ENCODE peak calls at places on chromosomes 2 and 18, in eight cellular contexts. T is CD8-positive, alpha-beta memory T cell; N is H9; Z is lower lobe of right lung; X is astrocyte; B is K562; C is suprapubic skin; I is ovary. U is an unnamed sample.

GRCh38 chr2:163723881-163724280 is 11.9 kb downstream of the FIGN start:
- DNase-seq in X (no peak), B (no peak), I (no peak), Z (no peak), N (no peak), C (no peak), T (no peak), U (no peak)

GRCh38 chr2:180559766-180560165 is 420.6 kb upstream of the UBE2E3 start:
- DNase-seq in N (no peak), X (no peak), B (no peak), C (no peak), I (no peak), Z (no peak), T (no peak), U (no peak)

GRCh38 chr2:19347619-19348562 is 10.5 kb downstream of the OSR1 start:
- DNase-seq in Z (peak), B (peak), C (peak), X (peak), I (peak), N (peak), T (peak), U (peak)

GRCh38 chr2:230219419-230220331 is at the start of gene SP110:
- DNase-seq in I (peak), X (peak), N (peak), C (peak), T (peak), Z (peak), B (peak), U (peak)

GRCh38 chr18:31040982-31041345 is 1.6 kb downstream of the DSC3 start:
- DNase-seq in I (no peak), B (no peak), Z (no peak), C (no peak), T (no peak), X (no peak), N (peak), U (peak)

GRCh38 chr2:171347158-171347557 is 86.6 kb downstream of the METTL8 start:
- DNase-seq in X (peak), T (no peak), I (no peak), C (no peak), B (no peak), N (no peak), Z (no peak), U (peak)

GRCh38 chr2:105102963-105103421 is 65.1 kb downstream of the MRPS9 start:
- DNase-seq in N (peak), I (no peak), Z (no peak), C (no peak), X (peak), B (no peak), T (no peak), U (peak)

GRCh38 chr2:95314964-95315611 is 17.9 kb downstream of the KCNIP3 start:
- DNase-seq in Z (no peak), T (no peak), B (peak), C (no peak), X (no peak), I (no peak), N (peak), U (peak)

GRCh38 chr2:43486604-43487003 is 109.2 kb downstream of the THADA start:
- DNase-seq in B (no peak), X (no peak), T (no peak), C (no peak), I (no peak), N (no peak), Z (no peak), U (no peak)

GRCh38 chr2:201938151-201938815 is 95.4 kb upstream of the FZD7 start:
- DNase-seq in N (no peak), C (no peak), T (no peak), I (no peak), Z (no peak), B (no peak), X (peak), U (no peak)

GRCh38 chr2:404581-404980 is 116.7 kb upstream of the ALKAL2 start:
- DNase-seq in B (no peak), N (no peak), T (no peak), C (no peak), I (no peak), Z (no peak), X (no peak), U (no peak)

GRCh38 chr2:135276525-135276924 is 224.4 kb downstream of the RAB3GAP1 start:
- DNase-seq in I (no peak), X (no peak), B (no peak), N (no peak), T (no peak), C (no peak), Z (no peak), U (no peak)

GRCh38 chr2:66851449-66851872 is 416.5 kb downstream of the MEIS1 start:
- DNase-seq in Z (no peak), C (no peak), X (peak), B (no peak), I (no peak), N (no peak), T (no peak), U (no peak)

GRCh38 chr2:150598383-150598782 is 110.9 kb upstream of the RND3 start:
- DNase-seq in T (no peak), X (no peak), C (no peak), B (no peak), N (no peak), I (no peak), Z (no peak), U (no peak)

GRCh38 chr2:46331099-46331766 is 34.0 kb downstream of the EPAS1 start:
- DNase-seq in B (no peak), C (no peak), T (no peak), X (no peak), I (no peak), Z (no peak), N (no peak), U (no peak)

GRCh38 chr2:229492034-229492433 is 220.9 kb upstream of the PID1 start:
- DNase-seq in Z (no peak), I (no peak), X (peak), T (no peak), N (no peak), B (no peak), C (no peak), U (no peak)

GRCh38 chr2:27954771-27955384 is 64.3 kb downstream of the BABAM2 start:
- DNase-seq in T (peak), C (no peak), B (no peak), I (peak), X (peak), N (no peak), Z (no peak), U (peak)

GRCh38 chr2:43407826-43408783 is 181.7 kb upstream of the ZFP36L2 start:
- DNase-seq in Z (no peak), I (no peak), N (no peak), C (no peak), B (no peak), T (no peak), X (no peak), U (no peak)

GRCh38 chr2:71609958-71610357 is 156.6 kb downstream of the DYSF start:
- DNase-seq in I (no peak), Z (no peak), T (no peak), B (no peak), N (no peak), X (peak), C (no peak), U (no peak)

GRCh38 chr2:68566362-68566761 is 77.0 kb upstream of the PROKR1 start:
- DNase-seq in X (no peak), N (no peak), T (no peak), Z (no peak), B (no peak), C (no peak), I (no peak), U (no peak)

GRCh38 chr18:3129053-3129864 is 90.5 kb downstream of the MYOM1 start:
- DNase-seq in Z (peak), C (peak), I (peak), B (peak), X (peak), N (peak), T (peak), U (peak)

GRCh38 chr18:3248670-3249359 is 1.2 kb downstream of the MYL12A start:
- DNase-seq in N (no peak), C (no peak), T (peak), B (no peak), Z (no peak), I (no peak), X (peak), U (peak)

GRCh38 chr18:23504720-23505119 is 1.4 kb downstream of the RMC1 start:
- DNase-seq in X (no peak), C (no peak), Z (no peak), B (no peak), I (no peak), T (no peak), N (no peak), U (no peak)

GRCh38 chr2:191114403-191114886 is 36.3 kb downstream of the STAT4 start:
- DNase-seq in X (no peak), Z (no peak), I (no peak), C (no peak), N (no peak), T (peak), B (no peak), U (peak)

GRCh38 chr18:69658137-69658536 is 257.4 kb downstream of the DOK6 start:
- DNase-seq in C (no peak), N (no peak), I (no peak), T (no peak), Z (no peak), B (no peak), X (no peak), U (no peak)

GRCh38 chr2:20015482-20016083 is 3.1 kb upstream of the MATN3 start:
- DNase-seq in C (no peak), Z (no peak), T (peak), N (no peak), I (no peak), B (peak), X (peak), U (peak)

GRCh38 chr2:207492461-207492860 is 37.3 kb upstream of the CREB1 start:
- DNase-seq in I (no peak), X (no peak), N (no peak), T (no peak), C (no peak), B (no peak), Z (no peak), U (no peak)

GRCh38 chr2:46967990-46968647 is 52.5 kb upstream of the MCFD2 start:
- DNase-seq in N (no peak), Z (peak), I (peak), T (no peak), B (peak), C (peak), X (peak), U (peak)

GRCh38 chr2:172437419-172438063 is 10.2 kb downstream of the ITGA6 start:
- DNase-seq in I (no peak), C (peak), N (no peak), Z (no peak), T (peak), X (no peak), B (no peak), U (no peak)

GRCh38 chr18:650428-650858 is 7.0 kb upstream of the TYMS start:
- DNase-seq in B (no peak), X (no peak), T (no peak), N (no peak), C (no peak), I (no peak), Z (no peak), U (no peak)

GRCh38 chr2:146363731-146364130 is 1481.1 kb upstream of the ACVR2A start:
- DNase-seq in I (no peak), N (no peak), T (no peak), B (no peak), X (peak), C (no peak), Z (no peak), U (no peak)

GRCh38 chr18:63477972-63478371 is 1.2 kb downstream of the SERPINB5 start:
- DNase-seq in N (no peak), I (no peak), C (no peak), B (no peak), T (no peak), X (no peak), Z (no peak), U (peak)

GRCh38 chr2:128017561-128017960 is 10.3 kb downstream of the SAP130 start:
- DNase-seq in N (no peak), Z (no peak), T (no peak), X (no peak), C (no peak), I (no peak), B (no peak), U (no peak)

GRCh38 chr2:142741764-142742269 is 135.6 kb upstream of the KYNU start:
- DNase-seq in I (no peak), X (no peak), N (no peak), Z (no peak), T (no peak), C (no peak), B (no peak), U (no peak)

GRCh38 chr2:30217644-30218361 is 13.5 kb upstream of the LBH start:
- DNase-seq in T (no peak), X (peak), I (no peak), B (no peak), N (no peak), C (peak), Z (peak), U (no peak)
- H3K27ac ChIP-seq in T (no peak), X (no peak), I (no peak), B (no peak), N (no peak), C (no peak), Z (peak), U (no peak)

GRCh38 chr2:12318427-12319057 is 398.2 kb upstream of the TRIB2 start:
- DNase-seq in T (no peak), Z (no peak), I (no peak), X (peak), B (no peak), N (no peak), C (no peak), U (no peak)

GRCh38 chr2:12321886-12322285 is 394.9 kb upstream of the TRIB2 start:
- DNase-seq in Z (no peak), X (peak), T (no peak), I (no peak), N (no peak), C (no peak), B (no peak), U (peak)

GRCh38 chr2:12321017-12321641 is 395.6 kb upstream of the TRIB2 start:
- DNase-seq in B (no peak), T (no peak), N (no peak), Z (no peak), C (no peak), I (peak), X (peak), U (no peak)

GRCh38 chr2:12317853-12318426 is 398.8 kb upstream of the TRIB2 start:
- DNase-seq in N (no peak), Z (no peak), B (no peak), X (peak), T (no peak), C (no peak), I (peak), U (no peak)

GRCh38 chr2:12320027-12320734 is 396.6 kb upstream of the TRIB2 start:
- DNase-seq in I (no peak), X (peak), Z (no peak), C (peak), B (no peak), T (no peak), N (no peak), U (no peak)
- H3K27ac ChIP-seq in I (no peak), X (no peak), Z (no peak), C (no peak), B (no peak), T (no peak), N (no peak), U (no peak)

GRCh38 chr18:10454800-10455550 is 540 bp downstream of the APCDD1 start:
- DNase-seq in X (no peak), N (peak), B (no peak), T (no peak), C (no peak), I (peak), Z (peak), U (peak)

GRCh38 chr18:10455726-10456453 is 1.5 kb downstream of the APCDD1 start:
- DNase-seq in B (no peak), Z (no peak), N (peak), I (no peak), C (no peak), T (no peak), X (no peak), U (no peak)

GRCh38 chr18:10453885-10454772 is at the start of gene APCDD1:
- DNase-seq in T (no peak), N (peak), I (peak), X (no peak), B (no peak), C (peak), Z (peak), U (peak)

GRCh38 chr18:10450986-10451385 is 3.4 kb upstream of the APCDD1 start:
- DNase-seq in C (no peak), I (no peak), T (no peak), N (no peak), Z (no peak), X (no peak), B (no peak), U (no peak)

DNA sequence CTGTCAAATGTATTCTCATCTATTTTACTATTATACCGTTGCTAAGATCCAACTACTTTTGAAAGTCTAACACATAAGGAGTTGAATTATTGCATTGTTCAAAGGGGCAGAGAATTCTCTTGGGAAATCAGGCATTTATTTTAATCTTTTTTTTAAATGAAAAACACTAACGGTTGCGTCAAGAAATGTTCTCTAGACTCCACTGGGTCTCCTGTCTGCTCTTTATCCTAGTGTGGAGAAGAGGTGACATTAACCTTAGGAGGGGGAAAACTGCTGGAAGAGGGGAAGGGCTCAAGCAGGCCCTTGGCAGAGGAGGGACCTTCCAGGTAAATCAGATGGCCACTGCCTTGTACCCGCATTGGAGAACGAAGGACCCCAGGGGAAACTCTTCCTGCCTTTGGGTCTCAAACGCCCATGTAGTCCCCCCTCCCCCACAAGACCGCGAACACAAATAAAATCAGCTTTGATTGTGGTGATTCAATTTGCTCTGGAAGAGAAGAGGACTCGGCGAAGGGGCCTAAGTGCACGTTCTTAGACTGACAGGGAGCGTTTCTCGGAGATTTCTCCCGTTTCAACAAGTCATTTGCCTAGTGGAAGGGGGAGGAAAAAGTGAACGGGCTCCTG is 1.1 kb upstream of the APCDD1 start:
- DNase-seq in X (no peak), I (no peak), C (no peak), B (no peak), Z (no peak), T (no peak), N (no peak), U (peak)
- H3K27ac ChIP-seq in X (no peak), I (peak), C (peak), B (no peak), Z (peak), T (no peak), N (no peak), U (no peak)

DNA sequence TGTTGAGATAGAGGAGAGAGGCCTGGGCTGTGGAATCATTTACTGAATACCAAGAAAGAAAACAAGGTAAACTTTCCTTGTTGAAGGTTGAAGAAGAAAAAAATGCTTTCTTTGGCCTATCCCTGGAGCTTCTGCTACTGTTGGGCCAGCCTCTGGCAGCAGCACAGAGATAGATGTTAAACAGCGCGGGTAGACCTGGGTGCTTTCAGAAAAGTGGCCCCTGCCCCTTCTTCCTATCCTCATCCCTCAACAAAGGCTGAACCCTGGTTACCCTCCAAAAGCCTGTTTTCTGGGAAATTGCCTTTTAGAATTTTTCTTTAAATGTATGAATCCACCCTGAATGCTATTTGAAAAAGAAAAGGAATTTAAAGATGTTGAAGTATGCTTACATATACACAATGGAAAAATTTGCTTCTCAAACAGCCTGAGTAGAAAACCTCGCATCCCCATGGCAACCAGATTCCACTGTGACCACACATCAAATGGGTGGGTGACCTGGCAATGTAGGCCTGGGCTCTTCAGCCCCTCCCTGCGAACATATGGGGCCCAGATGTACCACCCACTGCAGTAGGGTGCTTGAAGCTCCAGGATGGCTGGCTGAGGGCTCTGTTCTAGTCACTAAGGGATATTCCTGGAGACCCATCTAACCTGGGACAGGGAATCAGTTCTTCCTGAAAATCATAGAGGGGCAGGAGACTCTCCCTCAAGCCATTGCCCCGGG is 23.4 kb upstream of the CHRNA1 start:
- DNase-seq in Z (no peak), B (no peak), X (peak), T (no peak), N (peak), I (no peak), C (no peak), U (no peak)
- H3K27ac ChIP-seq in Z (no peak), B (no peak), X (peak), T (peak), N (peak), I (no peak), C (peak), U (no peak)

GRCh38 chr2:112834379-112835014 is 2.1 kb downstream of the IL1B start:
- DNase-seq in T (no peak), C (no peak), X (no peak), N (no peak), B (no peak), I (no peak), Z (no peak), U (peak)
- H3K27ac ChIP-seq in T (no peak), C (no peak), X (no peak), N (no peak), B (no peak), I (no peak), Z (no peak), U (no peak)